ENCODE peak calls at places on chromosomes 5 and 9, in seven cellular contexts. V, D, T, J, W, U and E are unnamed samples. For H3K36me3, the result is how much of the 10 kb centered on the place peaks cover.

GRCh38 chr5:91223886-91224285 is 159.2 kb downstream of the ARRDC3 start:
- DNase-seq in V (no peak), D (peak), T (no peak), J (no peak), W (no peak), U (no peak), E (no peak)

GRCh38 chr5:141879941-141880738 is 1.9 kb upstream of the PCDH1 start:
- DNase-seq in V (no peak), D (no peak), T (peak), J (no peak), W (no peak), U (no peak), E (no peak)

GRCh38 chr9:104386425-104387069 is 117.5 kb upstream of the OR13F1 start:
- DNase-seq in V (no peak), D (peak), T (peak), J (peak), W (no peak), U (no peak), E (peak)

GRCh38 chr5:111602817-111603445 is 90.6 kb upstream of the STARD4 start:
- DNase-seq in V (no peak), D (peak), T (no peak), J (no peak), W (no peak), U (no peak), E (no peak)

GRCh38 chr5:116011046-116011445 is 21.2 kb upstream of the ARL14EPL start:
- DNase-seq in V (no peak), D (peak), T (no peak), J (no peak), W (no peak), U (no peak), E (no peak)

GRCh38 chr5:149561848-149562247 is 10.6 kb upstream of the CSNK1A1 start:
- DNase-seq in V (no peak), D (peak), T (peak), J (peak), W (no peak), U (no peak), E (no peak)

GRCh38 chr9:89598926-89599325 is 5.9 kb upstream of the GADD45G start:
- DNase-seq in V (no peak), D (no peak), T (no peak), J (no peak), W (no peak), U (no peak), E (peak)

GRCh38 chr5:123176938-123177275 is 87.9 kb downstream of the PRDM6 start:
- DNase-seq in V (no peak), D (peak), T (no peak), J (no peak), W (no peak), U (no peak), E (no peak)

GRCh38 chr9:20636883-20637440 is 14.7 kb upstream of the MLLT3 start:
- DNase-seq in V (no peak), D (peak), T (no peak), J (no peak), W (no peak), U (no peak), E (no peak)

GRCh38 chr5:112795944-112796678 is 58.4 kb downstream of the APC start:
- DNase-seq in V (no peak), D (no peak), T (peak), J (peak), W (no peak), U (no peak), E (no peak)

GRCh38 chr5:77431286-77431685 is 60.8 kb downstream of the WDR41 start:
- DNase-seq in V (no peak), D (peak), T (no peak), J (no peak), W (no peak), U (no peak), E (no peak)

GRCh38 chr9:124478014-124478753 is 27.9 kb downstream of the ADGRD2 start:
- DNase-seq in V (no peak), D (no peak), T (no peak), J (no peak), W (no peak), U (no peak), E (no peak)

GRCh38 chr5:116522737-116523136 is 51.9 kb downstream of the SEMA6A start:
- DNase-seq in V (no peak), D (no peak), T (no peak), J (no peak), W (no peak), U (no peak), E (no peak)

GRCh38 chr9:115423646-115424045 is 305.7 kb upstream of the TNC start:
- DNase-seq in V (no peak), D (no peak), T (no peak), J (no peak), W (no peak), U (no peak), E (no peak)

GRCh38 chr5:68465133-68465532 is 249.6 kb downstream of the PIK3R1 start:
- DNase-seq in V (no peak), D (no peak), T (no peak), J (no peak), W (no peak), U (no peak), E (no peak)

GRCh38 chr9:116152390-116152789 is 1.2 kb upstream of the PAPPA start:
- DNase-seq in V (no peak), D (peak), T (no peak), J (no peak), W (no peak), U (no peak), E (no peak)

GRCh38 chr5:140358738-140359310 is 1.2 kb upstream of the SLC4A9 start:
- DNase-seq in V (no peak), D (peak), T (no peak), J (peak), W (no peak), U (no peak), E (peak)

GRCh38 chr5:1174122-1174936 is 27.1 kb upstream of the SLC6A19 start:
- DNase-seq in V (no peak), D (peak), T (peak), J (peak), W (peak), U (no peak), E (peak)

GRCh38 chr5:77776606-77777206 is 567 bp upstream of the TBCA start:
- DNase-seq in V (no peak), D (peak), T (no peak), J (no peak), W (no peak), U (no peak), E (no peak)

GRCh38 chr9:13279284-13280162 is at the start of gene MPDZ:
- DNase-seq in V (peak), D (peak), T (no peak), J (peak), W (peak), U (no peak), E (no peak)

GRCh38 chr9:2261421-2262103 is 246.4 kb downstream of the SMARCA2 start:
- DNase-seq in V (no peak), D (no peak), T (no peak), J (no peak), W (no peak), U (no peak), E (no peak)

GRCh38 chr9:89920901-89921300 is 316.1 kb downstream of the GADD45G start:
- DNase-seq in V (no peak), D (no peak), T (no peak), J (no peak), W (no peak), U (no peak), E (no peak)

GRCh38 chr5:180053061-180053602 is 18.4 kb downstream of the RNF130 start:
- DNase-seq in V (no peak), D (no peak), T (no peak), J (no peak), W (no peak), U (no peak), E (no peak)

GRCh38 chr9:117413346-117414219 is 1.3 kb downstream of the ASTN2 start:
- DNase-seq in V (no peak), D (no peak), T (no peak), J (no peak), W (no peak), U (no peak), E (no peak)

GRCh38 chr9:75907329-75907728 is 16.9 kb downstream of the PCSK5 start:
- DNase-seq in V (no peak), D (peak), T (no peak), J (peak), W (no peak), U (no peak), E (peak)

GRCh38 chr5:172110260-172110815 is 77.7 kb downstream of the STK10 start:
- DNase-seq in V (no peak), D (no peak), T (no peak), J (no peak), W (no peak), U (no peak), E (no peak)

GRCh38 chr5:112738180-112738560 is 485 bp downstream of the APC start:
- DNase-seq in V (no peak), D (no peak), T (peak), J (no peak), W (no peak), U (peak), E (no peak)

GRCh38 chr5:139755892-139756671 is 39.5 kb upstream of the PSD2 start:
- DNase-seq in V (no peak), D (no peak), T (no peak), J (no peak), W (no peak), U (no peak), E (no peak)

GRCh38 chr5:3801967-3802366 is 206.3 kb downstream of the IRX1 start:
- DNase-seq in V (no peak), D (no peak), T (no peak), J (no peak), W (no peak), U (no peak), E (no peak)

GRCh38 chr9:3809724-3810123 is 283.9 kb upstream of the RFX3 start:
- DNase-seq in V (no peak), D (peak), T (no peak), J (no peak), W (no peak), U (no peak), E (no peak)

GRCh38 chr9:129549684-129550083 is 71.2 kb downstream of the C9orf50 start:
- DNase-seq in V (peak), D (no peak), T (no peak), J (no peak), W (no peak), U (no peak), E (no peak)

GRCh38 chr9:76898786-76899185 is 7.1 kb downstream of the PRUNE2 start:
- DNase-seq in V (no peak), D (no peak), T (no peak), J (no peak), W (no peak), U (no peak), E (no peak)

GRCh38 chr5:169637856-169638190 is 748 bp downstream of the DOCK2 start:
- DNase-seq in V (no peak), D (no peak), T (peak), J (no peak), W (no peak), U (peak), E (peak)

GRCh38 chr5:116536279-116537161 is 38.1 kb downstream of the SEMA6A start:
- DNase-seq in V (no peak), D (no peak), T (no peak), J (no peak), W (no peak), U (no peak), E (peak)

GRCh38 chr9:133779516-133780403 is 41.6 kb upstream of the SARDH start:
- DNase-seq in V (no peak), D (no peak), T (no peak), J (no peak), W (no peak), U (no peak), E (no peak)
- H3K36me3 ChIP-seq in V (under half), D (half or more), T (under half), J (under half), W (under half), U (under half), E (under half)

DNA sequence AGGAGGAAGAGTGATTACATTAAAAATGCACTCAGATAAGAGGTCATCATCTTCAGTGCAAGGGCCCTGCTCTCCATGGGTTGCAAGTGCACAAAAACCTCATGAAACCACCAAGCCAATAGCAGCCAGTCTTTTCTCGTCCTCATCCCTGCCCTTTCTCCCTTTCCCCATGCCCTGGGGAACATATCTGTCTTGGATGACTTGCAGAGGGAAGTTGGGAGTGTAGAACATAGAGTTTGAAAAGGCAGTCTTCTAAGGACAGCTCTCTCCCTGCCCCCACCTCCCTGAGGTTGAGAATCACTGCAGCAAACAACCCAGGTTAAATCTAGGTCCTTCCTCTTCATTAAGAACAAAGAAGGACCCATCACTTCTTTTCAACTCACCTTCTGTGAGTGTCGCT is 22.0 kb downstream of the DDX31 start:
- DNase-seq in V (no peak), D (peak), T (no peak), J (no peak), W (no peak), U (no peak), E (no peak)
- H3K4me3 ChIP-seq in V (no peak), D (no peak), T (no peak), J (no peak), W (no peak), U (no peak), E (no peak)

GRCh38 chr9:35687972-35688557 is 1.7 kb downstream of the TPM2 start:
- DNase-seq in V (no peak), D (no peak), T (no peak), J (no peak), W (no peak), U (no peak), E (no peak)
- H3K27ac ChIP-seq in V (peak), D (peak), T (no peak), J (no peak), W (no peak), U (no peak), E (peak)

DNA sequence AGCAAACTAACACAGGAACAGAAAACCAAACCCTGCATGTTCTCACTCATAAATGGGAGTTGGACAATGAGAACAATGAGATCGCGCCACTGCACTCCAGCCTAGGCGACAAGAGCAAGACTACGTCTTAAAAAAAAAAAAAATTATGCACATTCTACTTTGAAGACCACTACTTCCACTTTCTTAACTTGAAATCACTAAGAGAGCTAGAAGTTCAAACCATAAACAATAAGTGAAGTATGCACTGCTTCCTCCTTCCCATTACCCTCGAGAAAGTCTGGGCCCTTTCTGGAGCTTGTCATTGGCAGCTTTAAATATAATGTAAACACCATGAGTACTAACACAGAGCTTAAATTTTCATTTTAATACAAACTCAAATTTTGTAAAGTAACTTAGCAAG is 94.9 kb downstream of the TLE1 start:
- DNase-seq in V (no peak), D (no peak), T (no peak), J (no peak), W (no peak), U (no peak), E (no peak)
- H3K36me3 ChIP-seq in V (under half), D (half or more), T (under half), J (under half), W (under half), U (under half), E (under half)

DNA sequence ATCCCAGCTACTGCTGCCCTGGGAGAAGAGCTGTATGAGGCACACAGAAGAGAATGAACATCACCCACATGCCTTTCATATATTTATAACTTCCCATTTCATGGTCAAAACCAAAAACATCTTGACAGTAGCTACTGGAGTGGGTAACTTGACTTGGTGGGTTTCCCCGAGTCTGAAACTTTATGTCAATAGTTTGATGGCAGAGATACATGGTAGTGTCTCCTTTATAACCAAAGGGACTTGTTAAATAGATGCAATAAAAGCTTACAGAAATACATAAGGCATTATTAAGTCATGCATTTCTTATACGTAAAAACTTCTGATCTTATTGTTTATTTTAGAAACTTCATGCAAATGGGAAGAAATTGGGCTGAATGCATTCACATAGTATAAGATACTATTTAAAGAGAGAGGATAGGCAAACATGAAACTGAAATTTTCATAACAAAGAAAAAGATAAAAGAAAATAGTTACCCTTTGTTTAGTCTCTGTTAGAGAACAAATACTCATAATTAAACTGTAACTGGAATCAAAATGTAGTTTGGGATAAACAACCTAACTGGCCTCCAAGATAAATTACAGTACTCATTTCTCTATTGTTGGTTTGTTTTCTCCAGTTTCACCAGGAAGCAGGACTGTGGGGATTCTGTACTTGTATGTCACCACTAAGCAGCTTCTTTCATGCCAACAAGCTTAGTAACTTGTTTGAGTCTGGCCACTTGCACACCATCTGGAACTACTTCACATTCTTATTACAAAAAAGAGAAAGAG is 459.3 kb upstream of the MEF2C start:
- DNase-seq in V (no peak), D (peak), T (no peak), J (no peak), W (no peak), U (no peak), E (no peak)
- H3K4me3 ChIP-seq in V (no peak), D (no peak), T (no peak), J (no peak), W (no peak), U (no peak), E (no peak)

GRCh38 chr5:52861368-52861767 is 73.7 kb downstream of the ITGA1 start:
- DNase-seq in V (no peak), D (no peak), T (no peak), J (no peak), W (no peak), U (no peak), E (no peak)
- H3K27ac ChIP-seq in V (no peak), D (peak), T (no peak), J (no peak), W (no peak), U (no peak), E (no peak)

GRCh38 chr5:148125641-148126040 is 42.7 kb upstream of the SPINK14 start:
- DNase-seq in V (no peak), D (peak), T (no peak), J (peak), W (no peak), U (no peak), E (no peak)
- H3K36me3 ChIP-seq in V (under half), D (under half), T (under half), J (under half), W (under half), U (under half), E (under half)

GRCh38 chr9:121963542-121963995 is 129.5 kb downstream of the TTLL11 start:
- DNase-seq in V (no peak), D (peak), T (no peak), J (peak), W (no peak), U (no peak), E (no peak)
- H3K4me3 ChIP-seq in V (no peak), D (no peak), T (no peak), J (peak), W (no peak), U (no peak), E (no peak)

GRCh38 chr5:153784277-153784676 is 254.4 kb downstream of the FAM114A2 start:
- DNase-seq in V (no peak), D (no peak), T (no peak), J (no peak), W (no peak), U (no peak), E (no peak)
- H3K27ac ChIP-seq in V (no peak), D (no peak), T (no peak), J (no peak), W (no peak), U (no peak), E (no peak)

GRCh38 chr5:65546141-65546540 is 16.8 kb downstream of the CENPK start:
- DNase-seq in V (no peak), D (no peak), T (no peak), J (no peak), W (no peak), U (no peak), E (no peak)
- H3K36me3 ChIP-seq in V (under half), D (under half), T (half or more), J (under half), W (under half), U (under half), E (under half)